ENCODE peak calls at places on chromosomes 11 and 22, in six cellular contexts. B is K562, Q is thoracic aorta, X is heart right ventricle, O is lower lobe of right lung, R is GM12878. J is an unnamed sample.

GRCh38 chr22:43384863-43385262 is 27.0 kb upstream of the MPPED1 start:
- ATAC-seq in B (no peak), Q (no peak), X (no peak), O (no peak), R (no peak), J (no peak)

GRCh38 chr22:27809700-27810365 is 8.3 kb upstream of the MN1 start:
- ATAC-seq in B (no peak), Q (no peak), X (no peak), O (no peak), R (no peak), J (peak; percentile 11)

GRCh38 chr11:44094260-44094868 is 1.1 kb upstream of the EXT2 start:
- ATAC-seq in B (peak; percentile 75), Q (no peak), X (no peak), O (peak; percentile 65), R (peak; percentile 72), J (peak; percentile 52)

GRCh38 chr22:20155330-20156041 is 4.6 kb upstream of the CCDC188 start:
- ATAC-seq in B (peak; percentile 3), Q (no peak), X (peak; percentile 37), O (peak; percentile 47), R (no peak), J (peak; percentile 52)

GRCh38 chr11:19803506-19803998 is 90.9 kb downstream of the NAV2 start:
- ATAC-seq in B (no peak), Q (peak; percentile 5), X (no peak), O (peak; percentile 80), R (peak; percentile 56), J (no peak)

GRCh38 chr11:27239305-27239942 is 123.6 kb downstream of the CCDC34 start:
- ATAC-seq in B (no peak), Q (no peak), X (peak; percentile 76), O (no peak), R (no peak), J (no peak)

GRCh38 chr11:49208006-49208721 is at the start of gene FOLH1:
- ATAC-seq in B (no peak), Q (no peak), X (peak; percentile 69), O (peak; percentile 82), R (no peak), J (peak; percentile 60)

GRCh38 chr11:70432065-70432464 is 33.7 kb downstream of the CTTN start:
- ATAC-seq in B (no peak), Q (no peak), X (no peak), O (no peak), R (no peak), J (no peak)

GRCh38 chr11:27926469-27926868 is 181.5 kb downstream of the KIF18A start:
- ATAC-seq in B (no peak), Q (no peak), X (no peak), O (no peak), R (no peak), J (no peak)

GRCh38 chr11:76206327-76207081 is at the start of gene WNT11:
- ATAC-seq in B (peak; percentile 88), Q (no peak), X (peak; percentile 19), O (peak; percentile 38), R (peak; percentile 22), J (peak; percentile 14)

GRCh38 chr11:61472868-61473267 is 35.7 kb upstream of the LRRC10B start:
- ATAC-seq in B (no peak), Q (no peak), X (no peak), O (peak; percentile 18), R (no peak), J (peak; percentile 60)

GRCh38 chr22:31613286-31613903 is 48.6 kb downstream of the PISD start:
- ATAC-seq in B (no peak), Q (no peak), X (no peak), O (no peak), R (no peak), J (no peak)

GRCh38 chr22:39601180-39601535 is 30.6 kb downstream of the CACNA1I start:
- ATAC-seq in B (no peak), Q (no peak), X (no peak), O (no peak), R (peak; percentile 53), J (no peak)

GRCh38 chr11:72439455-72439854 is 5.1 kb upstream of the CLPB start:
- ATAC-seq in B (no peak), Q (no peak), X (no peak), O (no peak), R (no peak), J (no peak)

GRCh38 chr11:1780700-1781592 is 17.2 kb upstream of the CTSD start:
- ATAC-seq in B (peak; percentile 13), Q (no peak), X (no peak), O (peak; percentile 75), R (peak; percentile 39), J (no peak)

GRCh38 chr11:16776716-16777115 is 38.3 kb downstream of the C11orf58 start:
- ATAC-seq in B (no peak), Q (no peak), X (no peak), O (no peak), R (no peak), J (no peak)

GRCh38 chr11:16777576-16777975 is 39.1 kb downstream of the C11orf58 start:
- ATAC-seq in B (no peak), Q (no peak), X (no peak), O (no peak), R (no peak), J (no peak)

GRCh38 chr11:16775604-16776283 is 37.3 kb downstream of the C11orf58 start:
- ATAC-seq in B (no peak), Q (no peak), X (no peak), O (no peak), R (no peak), J (no peak)

GRCh38 chr11:16773981-16774710 is 35.7 kb downstream of the C11orf58 start:
- ATAC-seq in B (no peak), Q (no peak), X (no peak), O (no peak), R (no peak), J (no peak)

DNA sequence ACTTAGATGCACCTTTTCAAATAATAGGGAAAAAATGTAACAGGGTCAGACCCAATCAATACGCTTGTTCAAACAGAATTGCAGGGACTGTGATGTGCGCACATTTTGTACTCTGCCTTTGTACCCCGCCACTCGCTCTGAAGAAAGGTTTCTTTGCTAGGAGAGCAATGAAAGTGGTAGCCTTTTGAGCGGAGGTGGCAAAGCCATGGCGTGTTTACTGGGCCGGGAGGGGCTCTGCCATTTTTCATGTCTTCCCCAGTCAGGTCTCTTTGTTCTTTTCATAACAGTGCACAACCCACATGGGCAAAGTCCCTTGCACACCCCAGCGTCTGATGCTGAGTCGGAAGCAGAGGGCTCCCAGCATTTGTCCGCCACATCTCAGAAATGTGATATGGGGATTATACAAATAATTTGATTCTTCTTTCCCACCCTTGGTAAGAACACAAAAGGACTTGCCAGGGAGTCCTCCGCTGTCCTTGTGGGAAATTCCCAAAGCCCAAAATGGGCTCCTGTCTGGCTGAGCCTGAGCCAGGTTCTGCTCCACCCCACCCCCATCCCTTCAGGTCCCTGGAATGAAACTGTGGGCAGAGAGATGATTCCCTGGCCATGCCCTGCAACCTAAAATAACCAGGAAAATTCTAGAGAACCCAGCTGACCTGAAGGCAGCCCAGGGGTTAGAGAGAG is 36.6 kb downstream of the C11orf58 start:
- ATAC-seq in B (no peak), Q (no peak), X (no peak), O (no peak), R (no peak), J (no peak)
- H3K4me3 ChIP-seq in B (no peak overlapping the region), Q (no peak overlapping the region), X (no peak overlapping the region), O (no peak overlapping the region), R (no peak overlapping the region), J (no peak overlapping the region)

DNA sequence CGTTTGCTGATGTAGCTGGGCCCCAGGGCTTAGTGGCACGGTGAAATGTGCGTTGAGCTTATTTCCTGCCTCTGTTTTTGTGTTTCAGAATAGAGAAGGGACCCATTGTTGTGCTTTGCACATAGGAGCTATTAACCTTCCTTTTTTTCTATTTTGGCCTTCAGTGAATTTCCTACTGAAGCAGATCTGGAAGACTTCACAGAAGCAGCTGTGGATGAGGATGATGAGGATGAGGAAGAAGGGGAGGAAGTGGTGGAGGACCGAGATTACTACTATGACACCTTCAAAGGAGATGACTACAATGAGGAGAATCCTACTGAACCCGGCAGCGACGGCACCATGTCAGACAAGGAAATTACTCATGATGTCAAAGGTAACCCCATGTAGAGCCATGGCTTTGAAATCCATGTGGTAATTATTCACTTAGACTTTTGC is 37.4 kb upstream of the ST14 start:
- ATAC-seq in B (no peak), Q (no peak), X (no peak), O (no peak), R (no peak), J (no peak)
- H3K4me1 ChIP-seq in B (no peaks in the 10 kb centered on the region), Q (peaks cover 40% of the 10 kb centered on the region), X (no peaks in the 10 kb centered on the region), O (peaks cover 72% of the 10 kb centered on the region), R (peaks cover 19% of the 10 kb centered on the region), J (peaks cover 52% of the 10 kb centered on the region)

DNA sequence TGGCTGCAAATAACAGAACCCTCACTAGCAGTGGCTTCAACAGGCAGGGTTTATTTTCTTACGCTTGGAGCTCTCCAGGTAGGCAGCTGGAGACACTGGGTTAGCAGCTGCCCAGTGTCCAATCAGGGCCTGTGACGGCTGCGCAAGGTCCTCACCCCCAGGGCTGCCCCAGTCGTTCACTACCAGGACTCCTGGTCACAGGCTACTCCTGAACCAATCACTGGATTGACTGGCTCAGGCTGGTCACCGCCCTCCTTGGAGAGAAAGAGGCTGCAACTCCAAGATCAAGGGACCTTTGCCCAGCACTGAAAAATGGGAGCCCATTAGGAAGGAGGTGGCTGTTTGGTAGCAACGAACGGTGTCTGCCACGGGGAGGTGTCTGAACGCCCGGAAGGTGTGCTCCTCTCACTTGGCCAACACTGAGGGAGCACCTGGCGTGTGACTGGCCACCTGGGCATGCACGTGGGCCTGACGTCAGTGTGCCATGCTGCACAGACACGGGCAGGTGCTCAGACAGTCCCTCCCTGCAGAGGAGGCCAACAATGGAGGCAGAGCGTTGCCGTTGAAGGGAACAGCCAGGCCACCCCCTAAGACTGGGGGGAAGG is 5.1 kb downstream of the ARSA start:
- ATAC-seq in B (no peak), Q (no peak), X (no peak), O (peak; percentile 6), R (no peak), J (no peak)
- TF ChIP-seq CTCF in B (no peak), Q (no peak), X (no peak), O (no peak), R (no peak), J (no peak)

GRCh38 chr11:96464695-96465307 is 75.0 kb downstream of the JRKL start:
- ATAC-seq in B (peak; percentile 98), Q (peak; percentile 25), X (peak; percentile 90), O (peak; percentile 89), R (peak; percentile 96), J (peak; percentile 60)
- H3K4me3 ChIP-seq in B (no peak overlapping the region), Q (no peak overlapping the region), X (peak overlapping the region; percentile 43), O (peak overlapping the region; percentile 26), R (no peak overlapping the region), J (no peak overlapping the region)

GRCh38 chr11:65859134-65859811 is 960 bp upstream of the MUS81 start:
- ATAC-seq in B (peak; percentile 80), Q (peak; percentile 41), X (peak; percentile 76), O (peak; percentile 86), R (peak; percentile 78), J (peak; percentile 78)
- H3K4me1 ChIP-seq in B (peaks cover 14% of the 10 kb centered on the region), Q (peaks cover 46% of the 10 kb centered on the region), X (peaks cover 12% of the 10 kb centered on the region), O (peaks cover 55% of the 10 kb centered on the region), R (peaks cover 25% of the 10 kb centered on the region), J (peaks cover 75% of the 10 kb centered on the region)

GRCh38 chr11:46669606-46670243 is 30.7 kb downstream of the ARHGAP1 start:
- ATAC-seq in B (peak; percentile 75), Q (no peak), X (no peak), O (peak; percentile 30), R (peak; percentile 45), J (no peak)
- TF ChIP-seq CTCF in B (peak; percentile 42), Q (no peak), X (peak; percentile 27), O (peak; percentile 23), R (peak; percentile 22), J (no peak)